ENCODE peak calls at places on chromosomes 2 and 18, in five cellular contexts. One of them, this sample, is unnamed.

GRCh38 chr2:15841776-15842554 is 98.4 kb upstream of the MYCN start:
- DNase-seq in CD4-positive, alpha-beta T cell: no peak
- DNase-seq in dorsolateral prefrontal cortex: no peak
- DNase-seq in HCT116: no peak
- DNase-seq in H9: no peak
- DNase-seq in this sample: no peak

GRCh38 chr2:43832457-43832856 is 6.2 kb downstream of the ABCG5 start:
- DNase-seq in CD4-positive, alpha-beta T cell: no peak
- DNase-seq in dorsolateral prefrontal cortex: no peak
- DNase-seq in HCT116: no peak
- DNase-seq in H9: no peak
- DNase-seq in this sample: no peak

GRCh38 chr2:164742738-164743317 is 98.8 kb downstream of the COBLL1 start:
- DNase-seq in CD4-positive, alpha-beta T cell: no peak
- DNase-seq in dorsolateral prefrontal cortex: no peak
- DNase-seq in HCT116: no peak
- DNase-seq in H9: no peak
- DNase-seq in this sample: no peak

GRCh38 chr2:11798946-11799495 is 52.6 kb downstream of the LPIN1 start:
- DNase-seq in CD4-positive, alpha-beta T cell: no peak
- DNase-seq in dorsolateral prefrontal cortex: no peak
- DNase-seq in HCT116: no peak
- DNase-seq in H9: no peak
- DNase-seq in this sample: no peak

GRCh38 chr18:31225668-31226067 is 63.0 kb upstream of the DSC1 start:
- DNase-seq in CD4-positive, alpha-beta T cell: no peak
- DNase-seq in dorsolateral prefrontal cortex: no peak
- DNase-seq in HCT116: no peak
- DNase-seq in H9: peak; percentile 50
- DNase-seq in this sample: no peak

GRCh38 chr2:72891091-72891818 is 4.0 kb downstream of the SPR start:
- DNase-seq in CD4-positive, alpha-beta T cell: no peak
- DNase-seq in dorsolateral prefrontal cortex: no peak
- DNase-seq in HCT116: no peak
- DNase-seq in H9: no peak
- DNase-seq in this sample: no peak

GRCh38 chr2:190794466-190795184 is 86.0 kb upstream of the GLS start:
- DNase-seq in CD4-positive, alpha-beta T cell: no peak
- DNase-seq in dorsolateral prefrontal cortex: no peak
- DNase-seq in HCT116: no peak
- DNase-seq in H9: no peak
- DNase-seq in this sample: no peak

GRCh38 chr18:50659091-50660003 is 99.5 kb downstream of the MAPK4 start:
- DNase-seq in CD4-positive, alpha-beta T cell: no peak
- DNase-seq in dorsolateral prefrontal cortex: peak; percentile 59
- DNase-seq in HCT116: peak; percentile 26
- DNase-seq in H9: no peak
- DNase-seq in this sample: no peak

GRCh38 chr2:142877265-142877756 is at the start of gene KYNU:
- DNase-seq in CD4-positive, alpha-beta T cell: no peak
- DNase-seq in dorsolateral prefrontal cortex: no peak
- DNase-seq in HCT116: no peak
- DNase-seq in H9: no peak
- DNase-seq in this sample: no peak

GRCh38 chr18:75625966-75626365 is 198.5 kb upstream of the SMIM21 start:
- DNase-seq in CD4-positive, alpha-beta T cell: no peak
- DNase-seq in dorsolateral prefrontal cortex: no peak
- DNase-seq in HCT116: no peak
- DNase-seq in H9: no peak
- DNase-seq in this sample: no peak

GRCh38 chr2:224359569-224359968 is 42.3 kb downstream of the FAM124B start:
- DNase-seq in CD4-positive, alpha-beta T cell: no peak
- DNase-seq in dorsolateral prefrontal cortex: no peak
- DNase-seq in HCT116: no peak
- DNase-seq in H9: peak; percentile 71
- DNase-seq in this sample: no peak

DNA sequence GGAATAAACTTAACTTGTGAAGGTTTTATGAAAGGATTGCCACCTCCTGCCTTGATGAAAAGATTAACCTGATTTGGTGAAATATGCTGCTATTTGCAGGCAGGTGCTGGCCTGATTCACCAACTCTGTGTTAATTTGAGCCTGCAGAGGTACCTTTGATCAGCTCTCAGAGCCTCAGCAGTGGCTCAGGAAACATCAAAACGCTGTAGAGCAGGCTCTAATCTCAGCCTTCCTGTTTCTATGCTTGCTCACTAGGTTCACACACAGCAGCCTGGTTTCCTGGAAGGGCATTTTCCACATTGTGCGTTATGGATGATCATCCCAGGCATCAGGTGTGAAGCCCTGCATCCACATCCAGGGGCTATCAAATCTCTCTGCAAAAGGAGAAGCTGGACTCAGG is 16.9 kb downstream of the TGIF1 start:
- DNase-seq in CD4-positive, alpha-beta T cell: no peak
- DNase-seq in dorsolateral prefrontal cortex: no peak
- DNase-seq in HCT116: no peak
- DNase-seq in H9: peak; percentile 51
- DNase-seq in this sample: no peak
- H3K27ac ChIP-seq in CD4-positive, alpha-beta T cell: no peak overlapping the region
- H3K27ac ChIP-seq in dorsolateral prefrontal cortex: no peak overlapping the region
- H3K27ac ChIP-seq in HCT116: peak overlapping the region; percentile 35
- H3K27ac ChIP-seq in H9: peak overlapping the region; percentile 36
- H3K27ac ChIP-seq in this sample: no peak overlapping the region

GRCh38 chr2:17355608-17356329 is 162.5 kb downstream of the RAD51AP2 start:
- DNase-seq in CD4-positive, alpha-beta T cell: no peak
- DNase-seq in dorsolateral prefrontal cortex: no peak
- DNase-seq in HCT116: no peak
- DNase-seq in H9: no peak
- DNase-seq in this sample: no peak

DNA sequence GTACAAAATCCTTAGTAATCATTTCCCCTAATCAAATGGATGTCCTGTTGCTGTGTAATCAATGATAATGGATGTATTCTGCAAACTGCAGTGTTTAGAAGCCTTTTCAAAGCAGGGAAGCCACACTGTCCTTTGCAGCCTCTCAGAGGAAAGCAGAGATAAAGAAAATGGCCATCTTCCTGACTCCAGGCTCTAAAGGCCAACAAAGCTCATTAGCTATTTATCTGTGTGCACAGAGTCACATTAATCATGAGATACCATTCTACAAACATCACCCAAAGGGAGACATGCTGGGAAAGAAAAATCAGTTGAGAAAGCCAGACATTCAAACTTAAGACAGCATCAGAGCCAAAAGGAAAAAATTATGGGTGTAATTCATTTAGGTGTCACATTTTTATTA is 165.0 kb downstream of the RAD51AP2 start:
- DNase-seq in CD4-positive, alpha-beta T cell: no peak
- DNase-seq in dorsolateral prefrontal cortex: no peak
- DNase-seq in HCT116: no peak
- DNase-seq in H9: no peak
- DNase-seq in this sample: no peak
- H3K27ac ChIP-seq in CD4-positive, alpha-beta T cell: no peak overlapping the region
- H3K27ac ChIP-seq in dorsolateral prefrontal cortex: no peak overlapping the region
- H3K27ac ChIP-seq in HCT116: no peak overlapping the region
- H3K27ac ChIP-seq in H9: no peak overlapping the region
- H3K27ac ChIP-seq in this sample: no peak overlapping the region

GRCh38 chr18:37521500-37522465 is 43.8 kb downstream of the CELF4 start:
- DNase-seq in CD4-positive, alpha-beta T cell: no peak
- DNase-seq in dorsolateral prefrontal cortex: no peak
- DNase-seq in HCT116: no peak
- DNase-seq in H9: no peak
- DNase-seq in this sample: no peak

GRCh38 chr18:37525302-37525585 is 40.4 kb downstream of the CELF4 start:
- DNase-seq in CD4-positive, alpha-beta T cell: no peak
- DNase-seq in dorsolateral prefrontal cortex: no peak
- DNase-seq in HCT116: no peak
- DNase-seq in H9: no peak
- DNase-seq in this sample: no peak

GRCh38 chr18:37520508-37520907 is 45.1 kb downstream of the CELF4 start:
- DNase-seq in CD4-positive, alpha-beta T cell: no peak
- DNase-seq in dorsolateral prefrontal cortex: no peak
- DNase-seq in HCT116: no peak
- DNase-seq in H9: no peak
- DNase-seq in this sample: no peak

GRCh38 chr18:37524546-37525301 is 40.9 kb downstream of the CELF4 start:
- DNase-seq in CD4-positive, alpha-beta T cell: no peak
- DNase-seq in dorsolateral prefrontal cortex: no peak
- DNase-seq in HCT116: no peak
- DNase-seq in H9: peak; percentile 51
- DNase-seq in this sample: no peak

DNA sequence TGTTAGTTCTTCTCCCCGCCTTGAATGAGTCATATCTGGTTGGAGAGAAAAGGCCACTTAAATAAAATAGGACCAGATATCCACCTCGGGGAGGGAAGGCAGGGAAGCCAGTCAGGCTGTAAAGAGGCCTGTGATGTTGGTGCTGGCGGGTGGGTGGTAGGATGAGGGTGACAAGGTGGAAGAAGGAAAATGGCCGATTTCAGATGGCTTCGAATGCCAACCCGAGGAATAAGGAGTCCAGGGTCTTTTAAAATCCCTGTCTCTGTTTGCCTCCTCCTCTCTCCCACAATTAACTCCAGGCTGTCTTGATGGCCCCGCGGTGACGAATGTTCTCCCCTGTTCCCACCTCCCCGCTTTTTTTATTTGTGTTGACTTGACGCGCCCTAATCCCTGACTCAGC is 41.5 kb downstream of the CELF4 start:
- DNase-seq in CD4-positive, alpha-beta T cell: no peak
- DNase-seq in dorsolateral prefrontal cortex: no peak
- DNase-seq in HCT116: no peak
- DNase-seq in H9: no peak
- DNase-seq in this sample: no peak
- H3K27ac ChIP-seq in CD4-positive, alpha-beta T cell: no peak overlapping the region
- H3K27ac ChIP-seq in dorsolateral prefrontal cortex: no peak overlapping the region
- H3K27ac ChIP-seq in HCT116: no peak overlapping the region
- H3K27ac ChIP-seq in H9: no peak overlapping the region
- H3K27ac ChIP-seq in this sample: no peak overlapping the region

GRCh38 chr18:67862069-67862468 is 345.5 kb upstream of the DSEL start:
- DNase-seq in CD4-positive, alpha-beta T cell: no peak
- DNase-seq in dorsolateral prefrontal cortex: no peak
- DNase-seq in HCT116: no peak
- DNase-seq in H9: no peak
- DNase-seq in this sample: no peak

GRCh38 chr18:67864677-67865340 is 348.3 kb upstream of the DSEL start:
- DNase-seq in CD4-positive, alpha-beta T cell: no peak
- DNase-seq in dorsolateral prefrontal cortex: no peak
- DNase-seq in HCT116: no peak
- DNase-seq in H9: no peak
- DNase-seq in this sample: no peak

DNA sequence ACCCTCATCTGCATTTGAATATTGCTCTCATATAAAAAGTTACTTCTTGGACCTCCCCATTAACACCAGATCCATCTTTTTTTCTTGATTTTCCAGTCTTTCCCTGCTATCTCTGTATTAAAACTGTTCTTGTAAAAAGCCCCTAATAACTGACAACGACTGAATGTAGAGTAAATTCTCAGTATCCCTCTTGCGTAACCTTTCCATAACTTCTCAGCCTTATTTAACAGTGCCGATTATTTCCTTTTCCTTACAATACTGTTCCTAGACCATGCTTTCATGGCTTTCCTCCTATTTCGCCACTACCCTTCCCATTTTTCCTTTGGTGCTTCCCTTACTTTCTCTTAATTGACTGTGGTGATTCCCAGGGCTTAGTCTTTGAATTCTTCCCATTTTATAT is 348.9 kb upstream of the DSEL start:
- DNase-seq in CD4-positive, alpha-beta T cell: no peak
- DNase-seq in dorsolateral prefrontal cortex: no peak
- DNase-seq in HCT116: no peak
- DNase-seq in H9: no peak
- DNase-seq in this sample: no peak
- H3K27ac ChIP-seq in CD4-positive, alpha-beta T cell: no peak overlapping the region
- H3K27ac ChIP-seq in dorsolateral prefrontal cortex: no peak overlapping the region
- H3K27ac ChIP-seq in HCT116: no peak overlapping the region
- H3K27ac ChIP-seq in H9: no peak overlapping the region
- H3K27ac ChIP-seq in this sample: no peak overlapping the region

GRCh38 chr18:37419866-37420265 is 145.7 kb downstream of the CELF4 start:
- DNase-seq in CD4-positive, alpha-beta T cell: no peak
- DNase-seq in dorsolateral prefrontal cortex: no peak
- DNase-seq in HCT116: no peak
- DNase-seq in H9: no peak
- DNase-seq in this sample: no peak
- H3K27ac ChIP-seq in CD4-positive, alpha-beta T cell: no peak overlapping the region
- H3K27ac ChIP-seq in dorsolateral prefrontal cortex: no peak overlapping the region
- H3K27ac ChIP-seq in HCT116: no peak overlapping the region
- H3K27ac ChIP-seq in H9: no peak overlapping the region
- H3K27ac ChIP-seq in this sample: no peak overlapping the region

This sample was measured in caudate nucleus.